ENCODE peak calls at places on chromosomes 7 and 10, in seven cellular contexts. K, F, Y, U, V, X and J are unnamed samples.

GRCh38 chr7:94423116-94423515 is 28.4 kb downstream of the COL1A2 start:
- DNase-seq in K (no peak), F (no peak), Y (no peak), U (no peak), V (peak; percentile 33), X (no peak), J (no peak)

GRCh38 chr7:1844956-1845390 is 174.9 kb downstream of the ELFN1 start:
- DNase-seq in K (no peak), F (no peak), Y (no peak), U (no peak), V (no peak), X (no peak), J (peak; percentile 75)

GRCh38 chr10:97234403-97234802 is 48.6 kb upstream of the SLIT1 start:
- DNase-seq in K (no peak), F (no peak), Y (no peak), U (no peak), V (peak; percentile 57), X (no peak), J (no peak)

GRCh38 chr7:27172388-27172774 is 1.7 kb downstream of the HOXA10 start:
- DNase-seq in K (no peak), F (no peak), Y (no peak), U (no peak), V (no peak), X (no peak), J (peak; percentile 40)

GRCh38 chr7:36747969-36748574 is 23.8 kb upstream of the AOAH start:
- DNase-seq in K (no peak), F (no peak), Y (no peak), U (no peak), V (no peak), X (no peak), J (no peak)

GRCh38 chr7:100469227-100470044 is 5.4 kb upstream of the SPACDR start:
- DNase-seq in K (peak; percentile 98), F (peak; percentile 75), Y (peak; percentile 90), U (peak; percentile 94), V (peak; percentile 65), X (peak; percentile 85), J (peak; percentile 93)

GRCh38 chr7:101547916-101548599 is 81.0 kb downstream of the MYL10 start:
- DNase-seq in K (no peak), F (no peak), Y (no peak), U (no peak), V (no peak), X (no peak), J (no peak)

GRCh38 chr10:132684164-132684891 is 101.6 kb downstream of the NKX6-2 start:
- DNase-seq in K (no peak), F (peak; percentile 34), Y (peak; percentile 39), U (no peak), V (peak; percentile 20), X (peak; percentile 58), J (no peak)

GRCh38 chr7:115230882-115231508 is 309.1 kb downstream of the MDFIC start:
- DNase-seq in K (no peak), F (no peak), Y (no peak), U (no peak), V (peak; percentile 98), X (peak; percentile 19), J (no peak)

GRCh38 chr10:6537704-6538103 is 42.4 kb downstream of the PRKCQ start:
- DNase-seq in K (no peak), F (no peak), Y (no peak), U (peak; percentile 52), V (no peak), X (no peak), J (peak; percentile 75)

GRCh38 chr10:45599646-45600045 is 72.9 kb downstream of the ZFAND4 start:
- DNase-seq in K (no peak), F (no peak), Y (no peak), U (no peak), V (no peak), X (no peak), J (no peak)

GRCh38 chr7:65307651-65308299 is 65.9 kb upstream of the ZNF92 start:
- DNase-seq in K (peak; percentile 38), F (peak; percentile 21), Y (no peak), U (no peak), V (peak; percentile 69), X (peak; percentile 31), J (no peak)

GRCh38 chr10:119253433-119254174 is 46.2 kb downstream of the GRK5 start:
- DNase-seq in K (no peak), F (no peak), Y (no peak), U (peak; percentile 78), V (peak; percentile 97), X (peak; percentile 83), J (peak; percentile 73)

GRCh38 chr7:20114463-20114862 is 102.7 kb downstream of the MACC1 start:
- DNase-seq in K (no peak), F (no peak), Y (no peak), U (no peak), V (no peak), X (no peak), J (no peak)

GRCh38 chr10:113335603-113336002 is 217.2 kb upstream of the HABP2 start:
- DNase-seq in K (no peak), F (no peak), Y (no peak), U (no peak), V (peak; percentile 61), X (peak; percentile 9), J (no peak)

GRCh38 chr7:116672596-116673503 is 854 bp downstream of the MET start:
- DNase-seq in K (no peak), F (no peak), Y (no peak), U (peak; percentile 23), V (no peak), X (no peak), J (no peak)

GRCh38 chr10:81007872-81008271 is 470.2 kb downstream of the SH2D4B start:
- DNase-seq in K (no peak), F (no peak), Y (no peak), U (no peak), V (no peak), X (no peak), J (no peak)

GRCh38 chr10:100401631-100402328 is 54.7 kb downstream of the SCD start:
- DNase-seq in K (no peak), F (no peak), Y (no peak), U (no peak), V (no peak), X (no peak), J (no peak)

GRCh38 chr7:101550641-101551531 is 78.2 kb downstream of the MYL10 start:
- DNase-seq in K (no peak), F (no peak), Y (no peak), U (no peak), V (no peak), X (no peak), J (no peak)

GRCh38 chr10:6279540-6280267 is 77.0 kb downstream of the PFKFB3 start:
- DNase-seq in K (no peak), F (no peak), Y (no peak), U (no peak), V (peak; percentile 72), X (peak; percentile 33), J (no peak)

GRCh38 chr7:92436843-92437445 is 10.3 kb upstream of the GATAD1 start:
- DNase-seq in K (no peak), F (no peak), Y (no peak), U (no peak), V (no peak), X (no peak), J (no peak)

GRCh38 chr7:7653568-7654187 is 13.1 kb downstream of the UMAD1 start:
- DNase-seq in K (no peak), F (no peak), Y (no peak), U (no peak), V (no peak), X (peak; percentile 26), J (no peak)

GRCh38 chr10:128624656-128625530 is 498.7 kb upstream of the MKI67 start:
- DNase-seq in K (no peak), F (no peak), Y (no peak), U (no peak), V (no peak), X (no peak), J (no peak)

GRCh38 chr10:132257271-132257670 is 50.5 kb downstream of the STK32C start:
- DNase-seq in K (no peak), F (no peak), Y (no peak), U (no peak), V (no peak), X (peak; percentile 98), J (no peak)

GRCh38 chr7:43535810-43536585 is 46.9 kb upstream of the STK17A start:
- DNase-seq in K (no peak), F (no peak), Y (no peak), U (no peak), V (peak; percentile 94), X (peak; percentile 68), J (no peak)

GRCh38 chr10:31770307-31770902 is 158.2 kb downstream of the ARHGAP12 start:
- DNase-seq in K (peak; percentile 60), F (peak; percentile 62), Y (peak; percentile 59), U (peak; percentile 71), V (no peak), X (no peak), J (no peak)